ENCODE peak calls at places on chromosomes 11 and 22, in eight cellular contexts. One of them, this sample, is unnamed.

GRCh38 chr22:26986051-26986881 is 328.9 kb downstream of the MIAT start:
- DNase-seq in SK-N-DZ: no peak
- DNase-seq in choroid plexus epithelial cell: no peak
- DNase-seq in non-pigmented ciliary epithelial cell: no peak
- DNase-seq in body of pancreas: no peak
- DNase-seq in CD4-positive, alpha-beta T cell: no peak
- DNase-seq in activated CD4-positive, alpha-beta T cell treated with anti-CD3 and anti-CD28 coated beads, Interleukin-2, amount 50 U/mL, for 4 hours: no peak
- DNase-seq in aorta: no peak
- DNase-seq in this sample: peak

GRCh38 chr11:121067453-121067852 is 33.6 kb upstream of the TECTA start:
- DNase-seq in SK-N-DZ: no peak
- DNase-seq in body of pancreas: no peak
- DNase-seq in activated CD4-positive, alpha-beta T cell treated with anti-CD3 and anti-CD28 coated beads, Interleukin-2, amount 50 U/mL, for 4 hours: no peak
- DNase-seq in CD4-positive, alpha-beta T cell: no peak
- DNase-seq in choroid plexus epithelial cell: peak
- DNase-seq in non-pigmented ciliary epithelial cell: no peak
- DNase-seq in aorta: no peak
- DNase-seq in this sample: no peak

GRCh38 chr11:36974771-36975170 is 376.7 kb upstream of the RAG2 start:
- DNase-seq in non-pigmented ciliary epithelial cell: no peak
- DNase-seq in aorta: no peak
- DNase-seq in activated CD4-positive, alpha-beta T cell treated with anti-CD3 and anti-CD28 coated beads, Interleukin-2, amount 50 U/mL, for 4 hours: no peak
- DNase-seq in choroid plexus epithelial cell: no peak
- DNase-seq in CD4-positive, alpha-beta T cell: no peak
- DNase-seq in SK-N-DZ: no peak
- DNase-seq in body of pancreas: no peak
- DNase-seq in this sample: no peak

GRCh38 chr11:107157809-107158187 is 139.5 kb upstream of the GUCY1A2 start:
- DNase-seq in SK-N-DZ: no peak
- DNase-seq in CD4-positive, alpha-beta T cell: no peak
- DNase-seq in choroid plexus epithelial cell: no peak
- DNase-seq in non-pigmented ciliary epithelial cell: no peak
- DNase-seq in body of pancreas: no peak
- DNase-seq in aorta: no peak
- DNase-seq in activated CD4-positive, alpha-beta T cell treated with anti-CD3 and anti-CD28 coated beads, Interleukin-2, amount 50 U/mL, for 4 hours: no peak
- DNase-seq in this sample: no peak

GRCh38 chr22:37904572-37905533 is 1.2 kb upstream of the MICALL1 start:
- DNase-seq in non-pigmented ciliary epithelial cell: peak
- DNase-seq in CD4-positive, alpha-beta T cell: no peak
- DNase-seq in aorta: peak
- DNase-seq in body of pancreas: peak
- DNase-seq in activated CD4-positive, alpha-beta T cell treated with anti-CD3 and anti-CD28 coated beads, Interleukin-2, amount 50 U/mL, for 4 hours: no peak
- DNase-seq in choroid plexus epithelial cell: peak
- DNase-seq in SK-N-DZ: peak
- DNase-seq in this sample: peak

GRCh38 chr11:118998388-118998717 is 415 bp downstream of the CENATAC start:
- DNase-seq in aorta: no peak
- DNase-seq in body of pancreas: no peak
- DNase-seq in CD4-positive, alpha-beta T cell: no peak
- DNase-seq in non-pigmented ciliary epithelial cell: no peak
- DNase-seq in activated CD4-positive, alpha-beta T cell treated with anti-CD3 and anti-CD28 coated beads, Interleukin-2, amount 50 U/mL, for 4 hours: peak
- DNase-seq in choroid plexus epithelial cell: no peak
- DNase-seq in SK-N-DZ: no peak
- DNase-seq in this sample: no peak

GRCh38 chr11:23205156-23205871 is 345.0 kb upstream of the CCDC179 start:
- DNase-seq in SK-N-DZ: no peak
- DNase-seq in CD4-positive, alpha-beta T cell: no peak
- DNase-seq in body of pancreas: no peak
- DNase-seq in non-pigmented ciliary epithelial cell: no peak
- DNase-seq in aorta: no peak
- DNase-seq in choroid plexus epithelial cell: peak
- DNase-seq in activated CD4-positive, alpha-beta T cell treated with anti-CD3 and anti-CD28 coated beads, Interleukin-2, amount 50 U/mL, for 4 hours: no peak
- DNase-seq in this sample: no peak

GRCh38 chr11:92628401-92629292 is 340.8 kb upstream of the MTNR1B start:
- DNase-seq in CD4-positive, alpha-beta T cell: no peak
- DNase-seq in SK-N-DZ: no peak
- DNase-seq in activated CD4-positive, alpha-beta T cell treated with anti-CD3 and anti-CD28 coated beads, Interleukin-2, amount 50 U/mL, for 4 hours: no peak
- DNase-seq in aorta: no peak
- DNase-seq in body of pancreas: no peak
- DNase-seq in non-pigmented ciliary epithelial cell: no peak
- DNase-seq in choroid plexus epithelial cell: peak
- DNase-seq in this sample: no peak

GRCh38 chr22:27836181-27836580 is 34.6 kb upstream of the MN1 start:
- DNase-seq in activated CD4-positive, alpha-beta T cell treated with anti-CD3 and anti-CD28 coated beads, Interleukin-2, amount 50 U/mL, for 4 hours: no peak
- DNase-seq in choroid plexus epithelial cell: no peak
- DNase-seq in aorta: no peak
- DNase-seq in non-pigmented ciliary epithelial cell: no peak
- DNase-seq in SK-N-DZ: no peak
- DNase-seq in body of pancreas: no peak
- DNase-seq in CD4-positive, alpha-beta T cell: no peak
- DNase-seq in this sample: no peak

GRCh38 chr22:46044718-46045458 is 67.9 kb upstream of the WNT7B start:
- DNase-seq in activated CD4-positive, alpha-beta T cell treated with anti-CD3 and anti-CD28 coated beads, Interleukin-2, amount 50 U/mL, for 4 hours: no peak
- DNase-seq in non-pigmented ciliary epithelial cell: no peak
- DNase-seq in aorta: peak
- DNase-seq in body of pancreas: peak
- DNase-seq in CD4-positive, alpha-beta T cell: peak
- DNase-seq in SK-N-DZ: no peak
- DNase-seq in choroid plexus epithelial cell: no peak
- DNase-seq in this sample: no peak

GRCh38 chr11:63769044-63769718 is 606 bp upstream of the ZFTA start:
- DNase-seq in activated CD4-positive, alpha-beta T cell treated with anti-CD3 and anti-CD28 coated beads, Interleukin-2, amount 50 U/mL, for 4 hours: peak
- DNase-seq in SK-N-DZ: no peak
- DNase-seq in choroid plexus epithelial cell: peak
- DNase-seq in aorta: peak
- DNase-seq in non-pigmented ciliary epithelial cell: no peak
- DNase-seq in CD4-positive, alpha-beta T cell: peak
- DNase-seq in body of pancreas: peak
- DNase-seq in this sample: peak

GRCh38 chr11:46362146-46363030 is 15.1 kb downstream of the DGKZ start:
- DNase-seq in body of pancreas: no peak
- DNase-seq in aorta: no peak
- DNase-seq in choroid plexus epithelial cell: no peak
- DNase-seq in non-pigmented ciliary epithelial cell: no peak
- DNase-seq in SK-N-DZ: no peak
- DNase-seq in activated CD4-positive, alpha-beta T cell treated with anti-CD3 and anti-CD28 coated beads, Interleukin-2, amount 50 U/mL, for 4 hours: no peak
- DNase-seq in CD4-positive, alpha-beta T cell: no peak
- DNase-seq in this sample: no peak

GRCh38 chr11:130234315-130234714 is 74.7 kb downstream of the ST14 start:
- DNase-seq in activated CD4-positive, alpha-beta T cell treated with anti-CD3 and anti-CD28 coated beads, Interleukin-2, amount 50 U/mL, for 4 hours: no peak
- DNase-seq in SK-N-DZ: no peak
- DNase-seq in non-pigmented ciliary epithelial cell: no peak
- DNase-seq in choroid plexus epithelial cell: no peak
- DNase-seq in aorta: no peak
- DNase-seq in CD4-positive, alpha-beta T cell: no peak
- DNase-seq in body of pancreas: no peak
- DNase-seq in this sample: no peak

GRCh38 chr11:24617856-24618255 is 121.0 kb downstream of the LUZP2 start:
- DNase-seq in CD4-positive, alpha-beta T cell: no peak
- DNase-seq in aorta: no peak
- DNase-seq in SK-N-DZ: no peak
- DNase-seq in non-pigmented ciliary epithelial cell: no peak
- DNase-seq in choroid plexus epithelial cell: peak
- DNase-seq in body of pancreas: no peak
- DNase-seq in activated CD4-positive, alpha-beta T cell treated with anti-CD3 and anti-CD28 coated beads, Interleukin-2, amount 50 U/mL, for 4 hours: no peak
- DNase-seq in this sample: no peak

GRCh38 chr22:30890689-30891442 is 77.7 kb downstream of the MORC2 start:
- DNase-seq in aorta: no peak
- DNase-seq in non-pigmented ciliary epithelial cell: no peak
- DNase-seq in activated CD4-positive, alpha-beta T cell treated with anti-CD3 and anti-CD28 coated beads, Interleukin-2, amount 50 U/mL, for 4 hours: peak
- DNase-seq in SK-N-DZ: no peak
- DNase-seq in body of pancreas: peak
- DNase-seq in CD4-positive, alpha-beta T cell: peak
- DNase-seq in choroid plexus epithelial cell: peak
- DNase-seq in this sample: peak

GRCh38 chr11:6637871-6638270 is 17.7 kb downstream of the DCHS1 start:
- DNase-seq in aorta: peak
- DNase-seq in SK-N-DZ: no peak
- DNase-seq in body of pancreas: no peak
- DNase-seq in choroid plexus epithelial cell: peak
- DNase-seq in CD4-positive, alpha-beta T cell: no peak
- DNase-seq in activated CD4-positive, alpha-beta T cell treated with anti-CD3 and anti-CD28 coated beads, Interleukin-2, amount 50 U/mL, for 4 hours: no peak
- DNase-seq in non-pigmented ciliary epithelial cell: no peak
- DNase-seq in this sample: no peak

GRCh38 chr22:32852346-32853251 is 51.1 kb downstream of the TIMP3 start:
- DNase-seq in choroid plexus epithelial cell: peak
- DNase-seq in activated CD4-positive, alpha-beta T cell treated with anti-CD3 and anti-CD28 coated beads, Interleukin-2, amount 50 U/mL, for 4 hours: no peak
- DNase-seq in SK-N-DZ: peak
- DNase-seq in non-pigmented ciliary epithelial cell: no peak
- DNase-seq in aorta: no peak
- DNase-seq in CD4-positive, alpha-beta T cell: no peak
- DNase-seq in body of pancreas: peak
- DNase-seq in this sample: peak

GRCh38 chr11:38814670-38815069 is 2216.6 kb upstream of the RAG2 start:
- DNase-seq in CD4-positive, alpha-beta T cell: no peak
- DNase-seq in body of pancreas: no peak
- DNase-seq in activated CD4-positive, alpha-beta T cell treated with anti-CD3 and anti-CD28 coated beads, Interleukin-2, amount 50 U/mL, for 4 hours: no peak
- DNase-seq in SK-N-DZ: no peak
- DNase-seq in aorta: no peak
- DNase-seq in non-pigmented ciliary epithelial cell: peak
- DNase-seq in choroid plexus epithelial cell: peak
- DNase-seq in this sample: no peak

GRCh38 chr22:21933899-21934298 is 18.7 kb downstream of the PPM1F start:
- DNase-seq in SK-N-DZ: no peak
- DNase-seq in choroid plexus epithelial cell: no peak
- DNase-seq in body of pancreas: no peak
- DNase-seq in activated CD4-positive, alpha-beta T cell treated with anti-CD3 and anti-CD28 coated beads, Interleukin-2, amount 50 U/mL, for 4 hours: no peak
- DNase-seq in aorta: no peak
- DNase-seq in CD4-positive, alpha-beta T cell: no peak
- DNase-seq in non-pigmented ciliary epithelial cell: no peak
- DNase-seq in this sample: no peak

GRCh38 chr11:105740164-105740903 is 130.5 kb downstream of the GRIA4 start:
- DNase-seq in body of pancreas: no peak
- DNase-seq in aorta: no peak
- DNase-seq in non-pigmented ciliary epithelial cell: no peak
- DNase-seq in choroid plexus epithelial cell: no peak
- DNase-seq in activated CD4-positive, alpha-beta T cell treated with anti-CD3 and anti-CD28 coated beads, Interleukin-2, amount 50 U/mL, for 4 hours: no peak
- DNase-seq in CD4-positive, alpha-beta T cell: no peak
- DNase-seq in SK-N-DZ: no peak
- DNase-seq in this sample: no peak

GRCh38 chr22:37681556-37682049 is 4.5 kb upstream of the NOL12 start:
- DNase-seq in non-pigmented ciliary epithelial cell: no peak
- DNase-seq in body of pancreas: peak
- DNase-seq in choroid plexus epithelial cell: peak
- DNase-seq in SK-N-DZ: peak
- DNase-seq in activated CD4-positive, alpha-beta T cell treated with anti-CD3 and anti-CD28 coated beads, Interleukin-2, amount 50 U/mL, for 4 hours: peak
- DNase-seq in aorta: peak
- DNase-seq in CD4-positive, alpha-beta T cell: peak
- DNase-seq in this sample: peak

GRCh38 chr11:62716816-62717215 is 9.3 kb downstream of the GNG3 start:
- DNase-seq in SK-N-DZ: no peak
- DNase-seq in non-pigmented ciliary epithelial cell: no peak
- DNase-seq in aorta: no peak
- DNase-seq in choroid plexus epithelial cell: no peak
- DNase-seq in CD4-positive, alpha-beta T cell: no peak
- DNase-seq in activated CD4-positive, alpha-beta T cell treated with anti-CD3 and anti-CD28 coated beads, Interleukin-2, amount 50 U/mL, for 4 hours: no peak
- DNase-seq in body of pancreas: no peak
- DNase-seq in this sample: no peak

GRCh38 chr22:41526802-41527799 is 17.2 kb downstream of the POLR3H start:
- DNase-seq in choroid plexus epithelial cell: peak
- DNase-seq in activated CD4-positive, alpha-beta T cell treated with anti-CD3 and anti-CD28 coated beads, Interleukin-2, amount 50 U/mL, for 4 hours: peak
- DNase-seq in body of pancreas: peak
- DNase-seq in aorta: no peak
- DNase-seq in non-pigmented ciliary epithelial cell: no peak
- DNase-seq in SK-N-DZ: no peak
- DNase-seq in CD4-positive, alpha-beta T cell: peak
- DNase-seq in this sample: peak

GRCh38 chr11:88629496-88629895 is 292.0 kb upstream of the CTSC start:
- DNase-seq in body of pancreas: no peak
- DNase-seq in aorta: no peak
- DNase-seq in CD4-positive, alpha-beta T cell: no peak
- DNase-seq in SK-N-DZ: no peak
- DNase-seq in activated CD4-positive, alpha-beta T cell treated with anti-CD3 and anti-CD28 coated beads, Interleukin-2, amount 50 U/mL, for 4 hours: no peak
- DNase-seq in choroid plexus epithelial cell: no peak
- DNase-seq in non-pigmented ciliary epithelial cell: no peak
- DNase-seq in this sample: no peak

GRCh38 chr22:19518568-19519030 is 5.6 kb downstream of the CLDN5 start:
- DNase-seq in aorta: no peak
- DNase-seq in body of pancreas: no peak
- DNase-seq in non-pigmented ciliary epithelial cell: no peak
- DNase-seq in SK-N-DZ: no peak
- DNase-seq in choroid plexus epithelial cell: no peak
- DNase-seq in CD4-positive, alpha-beta T cell: no peak
- DNase-seq in activated CD4-positive, alpha-beta T cell treated with anti-CD3 and anti-CD28 coated beads, Interleukin-2, amount 50 U/mL, for 4 hours: no peak
- DNase-seq in this sample: no peak

GRCh38 chr22:31162015-31162765 is 2.2 kb downstream of the RNF185 start:
- DNase-seq in body of pancreas: peak
- DNase-seq in CD4-positive, alpha-beta T cell: no peak
- DNase-seq in non-pigmented ciliary epithelial cell: no peak
- DNase-seq in activated CD4-positive, alpha-beta T cell treated with anti-CD3 and anti-CD28 coated beads, Interleukin-2, amount 50 U/mL, for 4 hours: no peak
- DNase-seq in choroid plexus epithelial cell: peak
- DNase-seq in aorta: no peak
- DNase-seq in SK-N-DZ: no peak
- DNase-seq in this sample: no peak